ENCODE peak calls at places on chromosome 17, in six cellular contexts. Z, D, C, X, T and F are unnamed samples.

GRCh38 chr17:17947966-17948365 is 24.2 kb downstream of the TOM1L2 start:
- DNase-seq in T (no peak), C (no peak), Z (no peak), X (peak), D (no peak), F (no peak)

GRCh38 chr17:17663160-17664072 is 17.8 kb upstream of the RAI1 start:
- DNase-seq in D (peak), X (peak), C (peak), T (no peak), Z (no peak), F (peak)

GRCh38 chr17:58189436-58190146 is 2.9 kb upstream of the EPX start:
- DNase-seq in T (peak), Z (no peak), C (peak), D (no peak), X (peak), F (peak)

GRCh38 chr17:29159286-29159860 is 20.8 kb downstream of the MYO18A start:
- DNase-seq in Z (no peak), C (peak), X (no peak), D (no peak), T (no peak), F (no peak)

GRCh38 chr17:68290268-68290954 is 516 bp downstream of the SLC16A6 start:
- DNase-seq in D (no peak), X (no peak), C (peak), Z (no peak), T (peak), F (no peak)

GRCh38 chr17:33390479-33391027 is 97.5 kb upstream of the ASIC2 start:
- DNase-seq in Z (no peak), T (no peak), C (no peak), D (no peak), X (peak), F (no peak)

GRCh38 chr17:74325743-74326379 is at the start of gene KIF19:
- DNase-seq in X (no peak), Z (no peak), C (no peak), T (peak), D (no peak), F (no peak)

GRCh38 chr17:42673885-42674754 is 2.7 kb downstream of the PLEKHH3 start:
- DNase-seq in X (peak), C (peak), T (peak), Z (no peak), D (peak), F (peak)

GRCh38 chr17:9880582-9880999 is 24.5 kb downstream of the RCVRN start:
- DNase-seq in X (no peak), Z (no peak), D (no peak), C (no peak), T (no peak), F (no peak)

GRCh38 chr17:62119373-62119772 is 54.3 kb upstream of the MED13 start:
- DNase-seq in T (no peak), X (no peak), D (no peak), Z (no peak), C (no peak), F (no peak)

DNA sequence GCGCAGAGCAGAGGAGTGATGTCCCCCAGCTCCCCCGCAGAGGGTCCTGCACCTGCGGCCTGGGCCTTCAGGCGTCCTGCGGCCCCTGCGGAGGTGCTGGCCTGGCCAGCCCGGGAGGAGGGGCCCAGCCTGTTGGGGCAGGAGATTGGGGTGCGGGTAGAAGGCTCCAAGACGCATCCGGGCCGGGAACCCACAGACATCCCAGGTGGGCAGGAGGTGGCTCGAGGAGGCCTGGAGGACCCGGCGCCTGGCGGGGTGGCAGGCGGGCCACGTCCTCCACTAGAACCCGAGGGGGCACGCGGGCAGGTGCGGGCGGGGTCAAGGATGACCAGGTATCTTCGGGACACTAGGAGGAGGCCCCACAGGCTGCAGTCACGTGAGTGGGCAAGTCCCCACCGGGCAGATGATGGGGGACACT is 647 bp upstream of the SECTM1 start:
- DNase-seq in C (no peak), T (no peak), D (no peak), X (no peak), Z (no peak), F (no peak)
- H3K4me3 ChIP-seq in C (peak), T (peak), D (no peak), X (peak), Z (peak), F (peak)

DNA sequence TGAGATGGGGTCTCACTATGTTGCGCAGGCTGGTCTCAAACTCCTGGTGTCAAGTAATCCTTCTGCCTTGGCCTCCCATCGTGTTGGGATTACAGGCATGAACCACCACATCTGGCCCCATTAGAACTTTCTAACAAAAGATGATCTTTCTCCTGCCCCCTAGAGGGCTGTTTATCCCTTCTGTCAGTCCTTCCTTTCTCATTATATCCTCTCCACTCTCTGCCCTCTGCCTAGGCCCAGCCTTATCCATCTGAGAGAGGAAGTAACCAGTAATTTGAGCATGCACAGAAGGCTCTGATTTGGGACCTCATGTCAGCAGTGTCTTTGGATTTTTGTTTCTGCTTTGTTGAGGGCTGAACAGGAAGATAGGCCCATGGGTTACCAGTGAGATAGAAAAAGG is 4.4 kb upstream of the DHX40 start:
- DNase-seq in Z (no peak), D (peak), C (no peak), T (no peak), X (peak), F (peak)
- TF ChIP-seq CTCF in Z (no peak), D (peak), C (no peak), T (peak), X (peak), F (peak)

DNA sequence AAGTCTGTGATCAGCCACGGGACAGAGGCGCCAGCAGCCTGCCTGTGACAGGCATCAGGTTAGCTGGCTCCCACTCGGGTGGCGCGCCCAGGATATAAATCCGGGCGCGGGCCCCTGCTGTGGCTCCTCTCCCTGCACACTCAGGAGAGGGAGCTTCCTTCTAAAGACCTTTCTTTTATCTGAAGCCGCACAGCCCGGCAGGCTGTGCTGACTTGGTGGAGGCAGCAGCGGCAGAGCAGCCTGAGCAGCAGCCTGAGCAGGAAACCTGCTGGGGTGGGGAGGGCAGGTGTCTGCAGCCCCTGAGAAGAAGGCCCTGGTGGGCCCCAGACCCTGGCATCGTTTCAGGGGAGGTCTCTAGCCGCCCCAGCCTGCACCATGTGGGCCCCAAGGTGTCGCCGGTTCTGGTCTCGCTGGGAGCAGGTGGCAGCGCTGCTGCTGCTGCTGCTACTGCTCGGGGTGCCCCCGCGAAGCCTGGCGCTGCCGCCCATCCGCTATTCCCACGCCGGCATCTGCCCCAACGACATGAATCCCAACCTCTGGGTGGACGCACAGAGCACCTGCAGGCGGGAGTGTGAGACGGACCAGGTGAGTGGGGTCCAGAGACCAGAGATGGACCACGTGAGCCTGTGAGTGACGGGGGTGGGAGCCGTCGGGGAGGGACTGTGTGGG is at the start of gene WFIKKN2:
- DNase-seq in Z (no peak), D (no peak), X (no peak), T (no peak), C (no peak), F (no peak)
- H3K4me3 ChIP-seq in Z (peak), D (no peak), X (peak), T (peak), C (peak), F (no peak)

DNA sequence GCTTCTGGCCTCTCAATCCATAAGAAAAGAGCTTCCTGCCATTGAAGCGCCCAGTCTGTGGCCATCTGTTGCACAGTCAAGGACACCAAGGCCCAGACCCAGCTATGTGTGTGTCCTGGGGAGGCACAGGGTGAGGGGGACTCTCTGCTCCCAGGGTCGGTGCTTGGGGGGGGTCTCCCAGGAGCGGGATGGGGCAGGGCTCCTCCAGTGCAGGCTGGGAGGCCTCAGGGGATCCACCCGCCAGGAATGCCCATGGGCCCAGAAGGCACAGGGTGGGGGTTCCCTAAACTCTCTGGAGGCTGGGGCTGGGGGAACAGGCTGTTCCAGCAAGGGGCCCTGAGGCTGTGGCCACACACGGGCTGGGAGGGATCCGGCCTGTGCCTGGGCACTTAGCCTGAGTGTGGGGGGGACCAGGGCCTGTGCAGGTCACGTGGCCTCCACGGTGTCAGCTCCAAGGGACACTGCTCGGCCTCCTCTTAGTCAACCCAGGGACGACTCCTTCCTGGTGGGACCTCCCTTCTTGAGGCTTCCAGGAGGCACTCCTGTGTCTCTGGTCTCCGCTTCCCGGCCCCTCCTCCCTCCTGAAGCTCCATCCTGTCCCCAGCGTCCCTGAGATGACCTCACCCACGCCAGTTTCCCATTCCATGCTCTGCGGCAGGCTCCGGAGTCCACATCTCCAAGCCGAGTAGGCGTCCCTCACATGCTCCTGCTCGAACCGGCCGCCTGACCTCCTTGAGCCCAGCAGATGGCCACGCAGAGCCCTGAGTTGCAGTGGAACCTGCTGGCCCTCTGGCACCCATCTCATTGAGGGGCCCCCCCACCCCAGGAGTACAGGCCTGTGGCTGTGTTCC is 23.1 kb upstream of the BAHCC1 start:
- DNase-seq in D (no peak), C (no peak), T (peak), X (peak), Z (no peak), F (peak)
- TF ChIP-seq CTCF in D (peak), C (no peak), T (peak), X (peak), Z (no peak), F (peak)

GRCh38 chr17:75455896-75456416 is 479 bp upstream of the TMEM94 start:
- DNase-seq in T (no peak), Z (no peak), D (no peak), X (no peak), C (no peak), F (no peak)
- H3K4me3 ChIP-seq in T (peak), Z (peak), D (peak), X (peak), C (peak), F (peak)

GRCh38 chr17:4550534-4551039 is 4.6 kb downstream of the MYBBP1A start:
- DNase-seq in C (no peak), X (no peak), D (no peak), T (no peak), Z (no peak), F (no peak)

GRCh38 chr17:4551796-4552525 is 3.2 kb downstream of the MYBBP1A start:
- DNase-seq in D (no peak), C (no peak), T (no peak), Z (no peak), X (no peak), F (no peak)

GRCh38 chr17:4549781-4550533 is 5.2 kb downstream of the MYBBP1A start:
- DNase-seq in D (no peak), Z (no peak), C (no peak), X (no peak), T (no peak), F (no peak)

GRCh38 chr17:4548721-4549531 is 6.3 kb downstream of the MYBBP1A start:
- DNase-seq in T (no peak), Z (no peak), D (no peak), X (no peak), C (no peak), F (no peak)

GRCh38 chr17:4551141-4551540 is 4.0 kb downstream of the MYBBP1A start:
- DNase-seq in Z (no peak), D (peak), T (no peak), C (no peak), X (no peak), F (no peak)
- TF ChIP-seq CTCF in Z (no peak), D (peak), T (no peak), C (no peak), X (no peak), F (no peak)

GRCh38 chr17:77916771-77917481 is 41.6 kb upstream of the TNRC6C start:
- DNase-seq in X (no peak), T (no peak), C (no peak), D (no peak), Z (peak), F (no peak)
- H3K4me3 ChIP-seq in X (no peak), T (no peak), C (no peak), D (no peak), Z (no peak), F (no peak)

GRCh38 chr17:6421700-6422604 is 13.0 kb downstream of the AIPL1 start:
- DNase-seq in X (peak), D (peak), T (peak), Z (peak), C (peak), F (peak)
- TF ChIP-seq CTCF in X (peak), D (peak), T (peak), Z (peak), C (peak), F (peak)

GRCh38 chr17:488993-489757 is 136.6 kb upstream of the RPH3AL start:
- DNase-seq in T (no peak), C (no peak), X (no peak), Z (no peak), D (peak), F (no peak)
- H3K4me3 ChIP-seq in T (peak), C (peak), X (peak), Z (peak), D (peak), F (peak)